ENCODE peak calls at places on chromosomes 1 and 21, in eight cellular contexts. M is heart right ventricle, U is upper lobe of right lung, K is psoas muscle, F is foreskin fibroblast, L is ascending aorta, X is ovary, W is choroid plexus epithelial cell. Q is an unnamed sample.

GRCh38 chr1:168161459-168161858 is 17.3 kb upstream of the TIPRL start:
- DNase-seq in M (no peak), U (no peak), K (no peak), F (peak; percentile 11), L (no peak), X (no peak), W (peak; percentile 32), Q (peak; percentile 54)

GRCh38 chr1:6082430-6082971 is 36.8 kb downstream of the KCNAB2 start:
- DNase-seq in M (no peak), U (no peak), K (peak; percentile 72), F (peak; percentile 58), L (no peak), X (no peak), W (peak; percentile 16), Q (no peak)

GRCh38 chr1:219072329-219072728 is 101.3 kb upstream of the LYPLAL1 start:
- DNase-seq in M (no peak), U (no peak), K (no peak), F (no peak), L (no peak), X (no peak), W (no peak), Q (no peak)

GRCh38 chr1:48924099-48924498 is 147.4 kb upstream of the BEND5 start:
- DNase-seq in M (no peak), U (no peak), K (no peak), F (no peak), L (no peak), X (no peak), W (no peak), Q (no peak)

GRCh38 chr1:104878203-104878911 is 1128.7 kb downstream of the AMY1C start:
- DNase-seq in M (no peak), U (peak; percentile 18), K (no peak), F (no peak), L (no peak), X (no peak), W (peak; percentile 1), Q (no peak)

GRCh38 chr1:22101995-22102394 is 40.9 kb downstream of the WNT4 start:
- DNase-seq in M (no peak), U (no peak), K (no peak), F (no peak), L (no peak), X (no peak), W (no peak), Q (no peak)

GRCh38 chr1:39776886-39777683 is 5.9 kb upstream of the OXCT2 start:
- DNase-seq in M (no peak), U (no peak), K (no peak), F (no peak), L (no peak), X (no peak), W (no peak), Q (no peak)

GRCh38 chr1:41466146-41466545 is 18.3 kb downstream of the EDN2 start:
- DNase-seq in M (no peak), U (no peak), K (no peak), F (no peak), L (no peak), X (no peak), W (no peak), Q (no peak)

GRCh38 chr1:42333662-42334239 is 1.3 kb downstream of the FOXJ3 start:
- DNase-seq in M (no peak), U (no peak), K (no peak), F (peak; percentile 10), L (no peak), X (no peak), W (no peak), Q (no peak)

GRCh38 chr21:40850071-40850470 is 3.1 kb upstream of the DSCAM start:
- DNase-seq in M (no peak), U (no peak), K (no peak), F (no peak), L (no peak), X (no peak), W (no peak), Q (no peak)

GRCh38 chr21:40846566-40847411 is at the start of gene DSCAM:
- DNase-seq in M (no peak), U (no peak), K (no peak), F (no peak), L (no peak), X (no peak), W (no peak), Q (no peak)

GRCh38 chr21:40845621-40846020 is 1.3 kb downstream of the DSCAM start:
- DNase-seq in M (no peak), U (no peak), K (no peak), F (peak; percentile 2), L (no peak), X (no peak), W (no peak), Q (no peak)

GRCh38 chr21:40846057-40846456 is 901 bp downstream of the DSCAM start:
- DNase-seq in M (no peak), U (no peak), K (no peak), F (no peak), L (no peak), X (no peak), W (no peak), Q (no peak)

GRCh38 chr21:40847956-40848355 is 998 bp upstream of the DSCAM start:
- DNase-seq in M (no peak), U (no peak), K (no peak), F (no peak), L (no peak), X (no peak), W (no peak), Q (no peak)
- H3K4me3 ChIP-seq in M (no peak overlapping the region), U (no peak overlapping the region), K (no peak overlapping the region), F (no peak overlapping the region), L (no peak overlapping the region), X (no peak overlapping the region), W (no peak overlapping the region), Q (no peak overlapping the region)

DNA sequence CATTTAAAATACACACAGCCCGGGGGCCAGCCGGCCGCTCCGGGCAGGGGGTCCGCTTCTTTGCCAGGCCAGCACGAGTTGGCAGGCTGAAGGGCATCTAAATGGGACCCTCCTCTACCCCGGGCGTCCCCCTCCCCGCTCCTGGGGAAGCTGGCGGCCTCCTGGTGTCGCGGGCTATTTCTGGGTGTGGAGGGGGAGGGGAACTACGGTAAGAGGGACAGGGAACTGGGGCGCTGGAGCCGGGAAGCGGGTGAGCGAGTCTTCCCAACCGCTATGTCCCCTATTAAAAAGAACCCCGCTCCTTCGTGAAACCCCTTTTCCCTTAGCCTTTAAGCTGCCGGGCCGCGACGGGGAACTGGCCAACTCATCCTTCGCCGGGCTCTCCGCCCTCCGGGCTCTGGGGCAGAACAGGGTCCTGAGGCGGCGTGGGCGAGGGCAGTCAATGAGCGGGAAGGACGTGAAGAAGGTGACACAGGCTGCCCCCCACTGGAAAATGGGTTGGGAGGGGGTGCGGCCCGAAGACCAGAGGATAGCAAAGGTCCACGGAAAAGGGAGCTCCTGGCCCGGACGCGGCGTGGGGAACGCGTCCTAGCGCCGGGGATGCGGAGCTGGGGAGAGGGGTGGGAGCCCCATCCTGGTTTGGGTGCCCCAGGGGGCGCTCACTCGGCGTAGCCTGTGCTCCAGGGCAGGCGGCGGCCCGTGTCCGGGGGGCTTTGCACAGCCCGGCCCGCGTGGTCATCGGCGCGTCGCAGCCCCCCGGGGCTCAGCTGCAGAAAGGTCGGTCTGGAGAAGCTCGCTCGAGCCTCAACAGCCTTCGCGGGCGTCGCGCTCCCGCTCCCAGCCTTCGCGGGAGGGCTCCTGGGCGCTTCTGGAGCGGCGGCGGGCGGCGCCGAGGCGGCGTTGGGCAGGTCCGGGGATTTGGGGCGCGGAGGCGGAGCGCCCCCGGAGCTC is 544 bp downstream of the PPM1J start:
- DNase-seq in M (no peak), U (peak; percentile 80), K (peak; percentile 72), F (peak; percentile 51), L (peak; percentile 73), X (peak; percentile 55), W (no peak), Q (no peak)
- H3K4me3 ChIP-seq in M (peak overlapping the region; percentile 69), U (peak overlapping the region; percentile 62), K (peak overlapping the region; percentile 92), F (peak overlapping the region; percentile 72), L (peak overlapping the region; percentile 80), X (peak overlapping the region; percentile 72), W (peak overlapping the region; percentile 65), Q (peak overlapping the region; percentile 74)

GRCh38 chr1:227948493-227949260 is 945 bp upstream of the WNT9A start:
- DNase-seq in M (no peak), U (peak; percentile 58), K (peak; percentile 54), F (no peak), L (no peak), X (no peak), W (no peak), Q (no peak)

GRCh38 chr1:227946624-227947424 is 908 bp downstream of the WNT9A start:
- DNase-seq in M (peak; percentile 77), U (peak; percentile 91), K (peak; percentile 90), F (peak; percentile 84), L (peak; percentile 70), X (peak; percentile 82), W (peak; percentile 70), Q (no peak)

GRCh38 chr1:227947678-227948492 is at the start of gene WNT9A:
- DNase-seq in M (peak; percentile 53), U (peak; percentile 75), K (peak; percentile 73), F (peak; percentile 77), L (peak; percentile 64), X (peak; percentile 66), W (peak; percentile 34), Q (no peak)

GRCh38 chr1:227945891-227946623 is 1.7 kb downstream of the WNT9A start:
- DNase-seq in M (peak; percentile 47), U (peak; percentile 87), K (peak; percentile 94), F (peak; percentile 86), L (peak; percentile 77), X (peak; percentile 77), W (peak; percentile 44), Q (no peak)

GRCh38 chr1:227947425-227947677 is 381 bp downstream of the WNT9A start:
- DNase-seq in M (no peak), U (no peak), K (peak; percentile 64), F (no peak), L (peak; percentile 51), X (no peak), W (no peak), Q (no peak)
- H3K4me3 ChIP-seq in M (peak overlapping the region; percentile 6), U (peak overlapping the region; percentile 55), K (peak overlapping the region; percentile 80), F (peak overlapping the region; percentile 31), L (peak overlapping the region; percentile 61), X (peak overlapping the region; percentile 67), W (peak overlapping the region; percentile 36), Q (peak overlapping the region; percentile 64)

DNA sequence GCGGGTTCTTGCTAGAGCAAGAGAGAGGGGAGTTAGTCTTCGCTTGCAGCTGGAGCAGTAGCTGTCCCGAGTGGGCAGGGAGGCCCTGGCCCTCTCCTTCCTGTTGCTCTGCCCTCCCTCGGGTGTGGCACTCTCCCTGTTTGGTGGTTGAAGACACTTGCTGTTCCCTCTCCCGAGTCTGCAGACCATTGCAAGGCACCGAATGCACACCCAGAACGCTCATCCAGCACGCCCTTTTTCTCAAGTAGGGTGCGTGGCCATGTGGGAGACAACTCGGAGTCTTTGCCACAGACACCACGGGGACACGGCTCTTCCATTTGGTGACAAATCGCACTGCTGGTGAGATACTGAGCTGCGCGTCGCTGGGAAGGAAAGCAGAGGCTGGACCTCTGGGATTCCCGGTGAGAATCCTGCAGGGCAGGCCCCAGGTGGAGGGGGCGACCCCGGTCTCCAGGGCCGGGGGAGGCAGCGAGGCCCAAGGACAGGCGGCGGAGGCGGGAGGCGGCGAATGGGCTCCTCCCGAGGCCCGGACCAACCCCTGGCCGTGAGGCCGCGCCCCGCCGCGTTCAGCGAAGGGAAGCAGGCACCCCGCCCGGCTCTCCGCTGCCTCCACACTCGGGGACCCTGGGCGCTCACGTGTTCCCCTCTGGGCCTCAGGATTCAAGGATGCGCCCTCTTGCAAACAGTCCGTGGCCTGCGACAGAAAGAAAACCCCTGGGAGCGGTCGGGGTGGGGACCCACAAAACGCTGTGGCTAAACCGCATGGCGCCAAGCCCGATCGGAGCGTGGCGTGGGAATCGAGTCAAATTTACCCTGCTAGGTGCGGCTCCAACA is 10.4 kb upstream of the TMEM200B start:
- DNase-seq in M (no peak), U (no peak), K (no peak), F (no peak), L (no peak), X (no peak), W (no peak), Q (no peak)
- H3K4me3 ChIP-seq in M (no peak overlapping the region), U (no peak overlapping the region), K (peak overlapping the region; percentile 18), F (no peak overlapping the region), L (no peak overlapping the region), X (no peak overlapping the region), W (no peak overlapping the region), Q (no peak overlapping the region)